ENCODE peak calls at places on chromosome 2, in four cellular contexts. R, Y, S and Q are unnamed samples.

GRCh38 chr2:96157649-96158553 is 12.7 kb upstream of the DUSP2 start:
- DNase-seq in Y (peak), R (no peak), S (peak), Q (no peak)

GRCh38 chr2:203685081-203685621 is 21.3 kb upstream of the CD28 start:
- DNase-seq in R (no peak), Y (no peak), S (no peak), Q (no peak)

GRCh38 chr2:45856391-45857055 is 205.0 kb downstream of the PRKCE start:
- DNase-seq in Y (no peak), R (no peak), S (no peak), Q (no peak)

GRCh38 chr2:106944220-106944619 is 58.3 kb upstream of the ST6GAL2 start:
- DNase-seq in R (no peak), Y (no peak), S (no peak), Q (no peak)

GRCh38 chr2:205017912-205018311 is 472.6 kb downstream of the PARD3B start:
- DNase-seq in Y (no peak), R (no peak), S (no peak), Q (no peak)

GRCh38 chr2:71313-72035 is 25.2 kb upstream of the FAM110C start:
- DNase-seq in Y (no peak), R (no peak), S (no peak), Q (no peak)

GRCh38 chr2:205864511-205864910 is 182.2 kb downstream of the NRP2 start:
- DNase-seq in S (no peak), R (no peak), Y (no peak), Q (no peak)

GRCh38 chr2:234679766-234680687 is 183.1 kb upstream of the ARL4C start:
- DNase-seq in R (peak), Y (no peak), S (no peak), Q (no peak)

GRCh38 chr2:108423067-108423466 is 25.9 kb upstream of the GCC2 start:
- DNase-seq in Y (no peak), R (peak), S (no peak), Q (no peak)

GRCh38 chr2:8623958-8624591 is 57.8 kb upstream of the ID2 start:
- DNase-seq in S (no peak), R (no peak), Y (no peak), Q (no peak)

GRCh38 chr2:154350911-154351310 is 347.6 kb upstream of the KCNJ3 start:
- DNase-seq in R (no peak), S (no peak), Y (no peak), Q (no peak)

GRCh38 chr2:172710584-172711024 is 25.0 kb upstream of the RAPGEF4 start:
- DNase-seq in Y (peak), S (no peak), R (peak), Q (peak)

GRCh38 chr2:192887296-192887695 is 692.6 kb upstream of the TMEFF2 start:
- DNase-seq in Y (no peak), R (no peak), S (no peak), Q (no peak)

GRCh38 chr2:233758168-233758567 is 1.9 kb upstream of the UGT1A1 start:
- DNase-seq in S (no peak), R (no peak), Y (no peak), Q (no peak)

GRCh38 chr2:230714122-230714453 is 1.4 kb downstream of the CAB39 start:
- DNase-seq in S (no peak), Y (peak), R (peak), Q (no peak)

GRCh38 chr2:75589344-75590105 is 28.8 kb upstream of the EVA1A start:
- DNase-seq in Y (no peak), R (no peak), S (no peak), Q (no peak)

GRCh38 chr2:218798767-218799504 is 17.0 kb downstream of the CYP27A1 start:
- DNase-seq in R (no peak), Y (no peak), S (no peak), Q (no peak)

GRCh38 chr2:189466656-189467055 is 25.4 kb downstream of the WDR75 start:
- DNase-seq in R (peak), Y (peak), S (no peak), Q (no peak)

GRCh38 chr2:170817999-170818293 is 1.3 kb downstream of the GAD1 start:
- DNase-seq in R (no peak), Y (no peak), S (no peak), Q (peak)

GRCh38 chr2:168692132-168692762 is 110.2 kb upstream of the NOSTRIN start:
- DNase-seq in R (no peak), Y (no peak), S (no peak), Q (no peak)

GRCh38 chr2:149346272-149346671 is 15.9 kb downstream of the LYPD6 start:
- DNase-seq in R (no peak), S (no peak), Y (no peak), Q (no peak)

GRCh38 chr2:196230051-196230450 is 58.7 kb upstream of the STK17B start:
- DNase-seq in R (no peak), S (no peak), Y (no peak), Q (no peak)

GRCh38 chr2:241556734-241557133 is 1.8 kb upstream of the BOK start:
- DNase-seq in Y (no peak), S (no peak), R (no peak), Q (no peak)
- TF ChIP-seq TCF7 in Y (no peak), S (no peak), R (no peak), Q (no peak)

GRCh38 chr2:21748501-21748900 is 624.7 kb downstream of the TDRD15 start:
- DNase-seq in R (no peak), S (no peak), Y (no peak), Q (no peak)

GRCh38 chr2:21757805-21758204 is 634.0 kb downstream of the TDRD15 start:
- DNase-seq in Y (no peak), R (no peak), S (no peak), Q (no peak)

GRCh38 chr2:21759819-21760218 is 636.1 kb downstream of the TDRD15 start:
- DNase-seq in S (no peak), Y (no peak), R (no peak), Q (no peak)

DNA sequence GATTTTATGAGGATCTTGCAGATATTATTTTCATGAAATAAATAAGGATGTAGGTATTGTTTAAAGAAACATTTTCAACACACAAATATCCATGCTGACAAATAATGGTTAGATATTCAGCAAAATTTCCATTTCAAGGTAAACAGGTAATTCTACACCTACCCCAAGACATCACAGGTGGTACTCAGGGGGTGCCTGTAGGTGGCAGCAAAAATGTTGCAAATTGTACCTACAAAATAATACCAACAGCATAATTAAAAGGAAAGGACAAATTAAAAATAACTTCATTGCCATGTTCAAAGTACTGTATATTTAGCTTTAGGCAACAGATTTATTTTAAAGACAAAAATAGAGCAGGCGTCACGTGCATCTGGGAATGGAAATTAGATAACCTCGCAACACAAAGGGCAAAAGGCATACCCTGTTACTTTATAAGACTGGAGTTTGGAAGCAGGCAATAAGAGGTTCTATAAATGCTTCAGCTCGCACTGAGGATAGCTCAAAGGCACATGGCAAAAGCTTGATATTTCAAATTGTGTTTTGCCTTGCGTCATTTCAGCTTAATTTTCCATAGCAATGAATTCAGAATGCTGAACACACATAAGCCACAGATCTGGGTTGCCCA is 630.5 kb downstream of the TDRD15 start:
- DNase-seq in R (peak), S (no peak), Y (no peak), Q (peak)
- TF ChIP-seq TCF7 in R (no peak), S (no peak), Y (no peak), Q (no peak)

GRCh38 chr2:110800611-110801402 is 68.4 kb downstream of the ACOXL start:
- DNase-seq in R (no peak), Y (no peak), S (no peak), Q (no peak)
- TF ChIP-seq TCF7 in R (no peak), Y (no peak), S (no peak), Q (no peak)

GRCh38 chr2:54557601-54558187 is 101.6 kb downstream of the SPTBN1 start:
- DNase-seq in S (no peak), Y (peak), R (peak), Q (peak)
- TF ChIP-seq TCF7 in S (no peak), Y (peak), R (no peak), Q (no peak)

GRCh38 chr2:20173064-20173463 is 51.9 kb downstream of the SDC1 start:
- DNase-seq in S (no peak), Y (no peak), R (no peak), Q (no peak)

GRCh38 chr2:20173496-20174402 is 51.2 kb downstream of the SDC1 start:
- DNase-seq in S (no peak), R (no peak), Y (no peak), Q (no peak)

GRCh38 chr2:20171445-20171977 is 53.4 kb downstream of the SDC1 start:
- DNase-seq in Y (no peak), R (peak), S (no peak), Q (no peak)

GRCh38 chr2:20170646-20171250 is 54.2 kb downstream of the SDC1 start:
- DNase-seq in Y (no peak), S (no peak), R (no peak), Q (no peak)

GRCh38 chr2:20172273-20173052 is 52.5 kb downstream of the SDC1 start:
- DNase-seq in S (no peak), R (peak), Y (no peak), Q (no peak)
- TF ChIP-seq TCF7 in S (no peak), R (peak), Y (no peak), Q (no peak)

GRCh38 chr2:155377178-155377780 is 678.8 kb downstream of the KCNJ3 start:
- DNase-seq in S (no peak), R (peak), Y (peak), Q (no peak)

GRCh38 chr2:155368934-155369333 is 670.4 kb downstream of the KCNJ3 start:
- DNase-seq in Y (no peak), S (no peak), R (peak), Q (no peak)

GRCh38 chr2:155377931-155378444 is 679.5 kb downstream of the KCNJ3 start:
- DNase-seq in Y (no peak), S (no peak), R (no peak), Q (no peak)

DNA sequence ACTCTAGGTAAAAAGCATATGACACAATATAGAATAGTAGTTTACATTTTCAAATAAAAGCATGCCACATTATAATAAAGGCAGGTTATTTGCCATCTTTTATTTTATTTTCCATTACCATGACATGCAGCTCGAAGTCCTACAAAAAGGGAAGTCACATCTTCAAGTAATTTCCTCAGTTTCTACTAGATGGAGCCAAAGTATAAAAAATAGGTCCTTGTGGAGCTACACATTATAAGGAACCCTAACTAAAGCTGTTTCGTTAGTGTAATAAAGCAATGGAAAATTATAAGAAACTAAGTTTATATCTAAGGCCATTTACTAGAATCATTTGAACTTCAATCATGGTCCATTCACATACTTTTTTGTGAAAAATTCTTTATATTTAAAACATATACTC is 674.5 kb downstream of the KCNJ3 start:
- DNase-seq in S (no peak), R (no peak), Y (no peak), Q (no peak)
- TF ChIP-seq TCF7 in S (no peak), R (no peak), Y (no peak), Q (no peak)

DNA sequence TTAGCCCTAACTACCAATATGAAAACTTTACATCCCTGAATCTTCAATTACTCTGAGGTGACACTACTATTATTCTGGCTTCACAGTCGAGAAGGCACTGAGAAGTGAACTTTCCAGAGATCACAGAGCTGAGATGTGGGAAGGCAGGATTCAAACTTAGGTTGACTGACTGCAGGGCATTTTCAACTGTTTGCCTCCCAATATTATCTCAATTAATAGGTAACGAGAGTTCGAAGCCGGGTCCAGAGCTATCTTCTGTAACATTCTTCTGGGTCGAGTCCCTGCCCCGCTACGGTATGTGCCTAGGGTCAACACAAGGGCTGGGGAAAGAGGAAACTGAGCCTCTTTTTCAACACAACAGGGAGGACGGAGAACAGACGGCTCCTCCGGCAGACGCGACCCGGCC is 755 bp downstream of the CHMP3 start:
- DNase-seq in Y (no peak), S (no peak), R (no peak), Q (no peak)
- TF ChIP-seq TCF7 in Y (no peak), S (no peak), R (no peak), Q (no peak)

DNA sequence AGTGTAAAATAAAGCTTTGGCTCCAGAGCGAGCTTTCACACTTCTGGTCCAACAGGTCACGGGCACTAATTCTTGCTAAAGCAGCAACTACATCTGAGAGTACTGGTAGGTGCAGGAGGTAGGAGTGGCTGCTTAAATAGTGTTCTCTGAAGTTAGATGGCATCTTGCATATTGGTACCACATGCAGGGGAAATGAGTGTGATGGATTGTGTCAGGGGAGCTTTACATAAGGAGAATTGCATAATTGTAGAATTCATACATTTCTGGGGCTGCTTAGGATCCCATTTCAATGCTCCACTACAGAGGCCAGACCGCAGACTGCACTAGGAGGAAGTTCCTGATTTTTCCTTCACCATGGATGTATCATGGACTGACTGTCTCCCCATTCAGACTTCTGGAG is 105.6 kb upstream of the RASGRP3 start:
- DNase-seq in S (no peak), Y (no peak), R (no peak), Q (no peak)
- TF ChIP-seq TCF7 in S (no peak), Y (no peak), R (no peak), Q (no peak)